ENCODE peak calls at places on chromosomes 11 and 22, in four cellular contexts. T, Q, K and D are unnamed samples.
A peak's percentile ranks its signal among the peaks of the same experiment; 100 is the strongest.

GRCh38 chr11:862704-863388 is 20.2 kb downstream of the TSPAN4 start:
- DNase-seq in K (no peak), T (peak; percentile 53), Q (no peak), D (no peak)

GRCh38 chr11:10314199-10315072 is 9.6 kb downstream of the ADM start:
- DNase-seq in Q (no peak), T (no peak), K (no peak), D (peak; percentile 63)

GRCh38 chr11:33480636-33481035 is 220.0 kb downstream of the C11orf91 start:
- DNase-seq in T (no peak), Q (no peak), K (no peak), D (no peak)

GRCh38 chr22:44891791-44892190 is 118.0 kb downstream of the PHF21B start:
- DNase-seq in T (no peak), Q (no peak), K (no peak), D (no peak)

GRCh38 chr11:131874070-131874469 is 503.7 kb downstream of the NTM start:
- DNase-seq in K (no peak), T (no peak), Q (no peak), D (no peak)

GRCh38 chr11:122755941-122756340 is 82.4 kb upstream of the CRTAM start:
- DNase-seq in Q (no peak), T (no peak), K (no peak), D (no peak)

GRCh38 chr11:117663389-117663788 is 133.6 kb downstream of the DSCAML1 start:
- DNase-seq in K (no peak), Q (no peak), T (no peak), D (no peak)

GRCh38 chr22:36856121-36856791 is 4.5 kb upstream of the NCF4 start:
- DNase-seq in Q (peak; percentile 57), T (peak; percentile 99), K (peak; percentile 77), D (peak; percentile 66)

GRCh38 chr11:106880121-106880520 is 138.2 kb downstream of the GUCY1A2 start:
- DNase-seq in K (no peak), Q (no peak), T (no peak), D (no peak)

GRCh38 chr11:113356203-113356602 is 31.4 kb upstream of the ANKK1 start:
- DNase-seq in Q (no peak), T (no peak), K (no peak), D (no peak)

GRCh38 chr11:36075053-36075452 is 131.2 kb downstream of the LDLRAD3 start:
- DNase-seq in T (no peak), K (no peak), Q (no peak), D (no peak)

GRCh38 chr11:97854357-97854756 is 1166.4 kb upstream of the CNTN5 start:
- DNase-seq in T (no peak), K (no peak), Q (no peak), D (no peak)

GRCh38 chr22:29603358-29604191 is at the start of gene NF2:
- DNase-seq in K (peak; percentile 95), Q (peak; percentile 94), T (peak; percentile 95), D (peak; percentile 99)

GRCh38 chr11:1530686-1531256 is 41.3 kb downstream of the DUSP8 start:
- DNase-seq in Q (no peak), T (no peak), K (no peak), D (no peak)

GRCh38 chr22:45994516-45995404 is 17.8 kb upstream of the WNT7B start:
- DNase-seq in T (peak; percentile 100), Q (peak; percentile 55), K (peak; percentile 71), D (no peak)

DNA sequence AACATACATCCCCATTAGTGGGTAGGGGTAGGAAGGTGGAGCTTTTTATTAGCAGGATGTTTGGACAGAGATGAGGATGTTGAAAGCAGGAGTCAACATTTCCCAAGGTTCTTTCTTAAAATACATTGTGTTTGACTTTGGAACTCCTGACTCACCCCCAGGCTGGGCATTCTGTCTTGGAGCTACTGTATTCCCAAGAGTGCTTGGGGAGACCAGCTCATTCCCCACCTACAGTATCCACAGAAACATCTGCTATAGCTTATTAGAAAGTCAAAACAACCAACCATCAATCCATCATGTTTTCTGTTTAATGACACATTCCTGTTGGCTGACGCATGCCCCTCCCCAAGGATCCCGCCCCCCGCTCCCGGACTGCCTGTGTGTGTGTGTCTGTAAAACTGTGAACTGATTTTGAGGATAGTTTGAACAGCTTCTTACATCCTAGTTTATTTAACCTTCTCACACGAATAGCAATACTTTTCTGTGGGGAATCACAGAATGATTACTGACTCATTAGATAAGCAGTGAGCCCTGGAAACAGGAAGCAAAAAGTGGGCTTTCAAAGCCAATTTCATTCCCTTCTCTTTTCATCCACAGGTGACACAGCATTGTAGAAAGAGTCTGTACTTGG is 109.6 kb downstream of the CCDC81 start:
- DNase-seq in T (no peak), K (peak; percentile 74), Q (peak; percentile 91), D (peak; percentile 81)
- TF ChIP-seq USF2 in T (no peak), K (no peak), Q (no peak), D (no peak)

DNA sequence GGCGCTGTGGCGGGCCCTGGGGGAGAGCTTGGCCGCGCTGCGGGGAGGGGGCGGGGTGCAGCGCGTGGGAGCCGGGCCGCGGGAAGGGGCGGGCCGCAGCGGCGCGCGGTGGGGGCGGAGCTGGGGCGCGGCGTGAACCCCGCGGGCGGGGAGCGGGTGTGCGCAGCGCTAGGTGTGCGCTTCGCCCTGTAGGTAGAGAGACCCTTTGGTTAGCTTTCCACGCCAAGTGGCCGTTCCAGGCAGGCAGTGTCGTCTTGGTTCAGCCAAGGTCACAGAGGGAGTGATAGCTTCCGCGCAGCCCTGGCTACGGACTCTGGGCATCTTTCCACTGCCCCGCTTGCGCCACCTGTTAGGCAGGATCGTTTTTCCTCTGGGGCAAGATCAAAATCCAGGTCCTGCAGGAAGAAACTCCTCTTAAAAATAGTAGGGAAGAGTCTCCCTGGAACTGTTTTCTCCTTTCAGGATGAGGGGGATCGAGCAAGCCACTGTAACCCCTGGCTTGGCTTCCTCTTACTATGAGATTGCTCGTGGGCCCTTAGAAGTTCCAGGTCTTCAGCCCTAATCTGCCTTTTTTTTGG is 434 bp downstream of the BANF1 start:
- DNase-seq in Q (peak; percentile 44), K (peak; percentile 93), T (no peak), D (peak; percentile 45)
- TF ChIP-seq RNF2 in Q (no peak), K (no peak), T (no peak), D (no peak)

GRCh38 chr11:65183201-65183891 is 1.6 kb downstream of the CAPN1 start:
- DNase-seq in Q (no peak), T (no peak), K (no peak), D (no peak)

GRCh38 chr11:65182258-65183170 is 786 bp downstream of the CAPN1 start:
- DNase-seq in Q (no peak), K (peak; percentile 46), T (no peak), D (peak; percentile 34)

GRCh38 chr11:65184146-65184545 is 2.4 kb downstream of the CAPN1 start:
- DNase-seq in Q (no peak), K (no peak), T (peak; percentile 87), D (no peak)

GRCh38 chr11:65180877-65181568 is 705 bp upstream of the CAPN1 start:
- DNase-seq in K (peak; percentile 83), T (peak; percentile 90), Q (peak; percentile 76), D (peak; percentile 61)

DNA sequence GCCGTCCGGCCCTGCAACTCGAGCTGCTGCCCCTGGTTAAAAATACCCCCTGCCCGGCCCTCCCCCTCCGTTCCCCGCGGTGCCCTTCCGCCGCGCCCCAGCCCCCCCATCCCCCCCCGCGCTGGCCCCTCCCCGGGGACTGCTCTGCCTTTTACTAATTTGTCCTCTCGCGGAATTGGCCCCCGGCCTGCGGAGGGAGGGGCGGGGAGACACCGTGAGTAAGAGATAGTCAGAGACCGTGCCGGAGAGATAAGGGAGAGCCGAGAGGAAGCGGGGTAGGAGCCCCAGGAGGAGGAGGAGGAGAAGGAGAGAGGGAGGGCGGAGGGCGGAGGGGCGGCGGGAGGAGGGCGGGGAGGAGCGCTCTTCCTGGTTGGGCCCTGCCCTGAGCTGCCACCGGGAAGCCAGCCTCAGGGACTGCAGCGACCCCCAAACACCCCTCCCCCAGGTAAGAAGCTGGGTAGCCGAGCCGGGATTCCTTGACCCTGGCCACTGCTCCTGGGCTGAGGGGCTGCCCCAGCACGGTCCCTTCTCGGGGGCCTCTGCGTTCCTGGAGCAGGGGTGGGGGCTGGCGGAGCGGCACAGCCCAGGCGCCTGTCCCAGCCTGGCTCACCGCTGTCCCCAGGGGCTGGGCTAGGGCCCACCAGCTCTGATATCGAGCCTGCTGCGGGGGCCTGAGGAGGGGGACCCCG is at the start of gene CAPN1:
- DNase-seq in K (peak; percentile 91), T (peak; percentile 89), Q (peak; percentile 79), D (peak; percentile 74)
- TF ChIP-seq USF2 in K (no peak), T (no peak), Q (no peak), D (no peak)

GRCh38 chr11:128759168-128759567 is 65.3 kb downstream of the FLI1 start:
- DNase-seq in Q (no peak), T (no peak), K (no peak), D (no peak)

GRCh38 chr11:128757235-128757711 is 63.4 kb downstream of the FLI1 start:
- DNase-seq in Q (no peak), K (peak; percentile 29), T (no peak), D (no peak)

GRCh38 chr11:128757886-128758612 is 64.2 kb downstream of the FLI1 start:
- DNase-seq in Q (no peak), K (no peak), T (no peak), D (no peak)

GRCh38 chr11:128759597-128759996 is 65.7 kb downstream of the FLI1 start:
- DNase-seq in T (no peak), K (no peak), Q (no peak), D (no peak)

DNA sequence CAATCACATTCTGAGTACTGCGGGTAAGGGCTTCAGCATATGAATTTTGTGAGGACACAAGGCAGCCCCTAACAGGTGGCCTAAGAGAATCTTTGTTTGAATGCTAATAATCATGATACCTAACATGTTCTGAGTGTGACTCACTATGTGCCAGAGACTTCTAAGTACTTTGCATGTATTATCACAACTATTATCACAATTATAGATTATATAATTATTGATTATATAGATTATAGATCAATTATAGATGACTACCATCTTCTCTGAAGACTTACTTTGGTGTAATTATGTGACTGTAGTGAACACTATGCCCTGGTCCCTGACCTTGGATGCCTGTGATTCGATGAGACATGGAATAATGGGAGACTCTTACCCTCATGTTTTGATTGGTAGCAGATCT is 62.6 kb downstream of the FLI1 start:
- DNase-seq in Q (no peak), K (no peak), T (no peak), D (no peak)
- TF ChIP-seq RNF2 in Q (no peak), K (no peak), T (no peak), D (no peak)

DNA sequence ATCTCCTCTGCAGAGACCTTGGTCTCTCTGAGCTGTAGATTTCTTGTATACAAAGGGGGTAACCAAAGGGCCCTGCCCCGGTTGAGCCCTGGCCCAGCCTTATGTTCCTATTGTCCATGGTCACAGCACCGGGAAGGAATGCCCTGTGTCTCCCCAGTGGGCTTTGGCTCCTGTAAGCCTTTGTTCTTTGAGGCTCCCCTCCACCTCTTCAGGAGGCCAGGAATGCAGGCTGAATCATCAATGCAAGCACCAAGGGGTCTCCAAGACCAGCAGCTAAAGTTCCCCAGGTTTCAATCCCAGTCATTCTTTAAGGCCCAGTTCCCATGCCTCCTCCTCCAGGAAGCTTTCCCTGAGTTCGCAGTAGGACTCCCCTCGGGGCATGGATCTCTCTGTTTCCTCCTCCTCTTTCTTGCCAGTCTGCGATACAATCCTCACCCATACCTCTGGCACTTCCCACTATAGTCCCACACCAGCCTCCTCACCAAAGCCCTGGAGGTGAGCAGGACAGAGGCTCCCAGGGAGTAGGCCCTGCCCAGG is 29.2 kb upstream of the KLHL35 start:
- DNase-seq in T (no peak), K (no peak), Q (no peak), D (no peak)
- TF ChIP-seq USF2 in T (no peak), K (no peak), Q (no peak), D (no peak)